ENCODE peak calls at places on chromosomes 12 and 14, in six cellular contexts. One of them, this sample, is unnamed.
A peak's percentile ranks its signal among the peaks of the same experiment; 100 is the strongest.

GRCh38 chr14:68336165-68336564 is 456.7 kb downstream of the ZFP36L1 start:
- DNase-seq in neural progenitor cell: no peak
- DNase-seq in Caco-2: no peak
- DNase-seq in IMR-90: no peak
- DNase-seq in retinal pigment epithelial cell: no peak
- DNase-seq in fibroblast of mammary gland: no peak
- DNase-seq in this sample: no peak

GRCh38 chr14:99351166-99352007 is 79.4 kb upstream of the BCL11B start:
- DNase-seq in neural progenitor cell: no peak
- DNase-seq in Caco-2: no peak
- DNase-seq in IMR-90: no peak
- DNase-seq in retinal pigment epithelial cell: no peak
- DNase-seq in fibroblast of mammary gland: no peak
- DNase-seq in this sample: no peak

GRCh38 chr14:70339039-70339438 is 20.4 kb downstream of the COX16 start:
- DNase-seq in neural progenitor cell: no peak
- DNase-seq in Caco-2: no peak
- DNase-seq in IMR-90: no peak
- DNase-seq in retinal pigment epithelial cell: no peak
- DNase-seq in fibroblast of mammary gland: no peak
- DNase-seq in this sample: no peak

GRCh38 chr12:52964556-52965336 is 15.8 kb downstream of the KRT18 start:
- DNase-seq in neural progenitor cell: peak; percentile 57
- DNase-seq in Caco-2: no peak
- DNase-seq in IMR-90: no peak
- DNase-seq in retinal pigment epithelial cell: no peak
- DNase-seq in fibroblast of mammary gland: no peak
- DNase-seq in this sample: peak; percentile 68

GRCh38 chr14:31785574-31785973 is 224.4 kb downstream of the NUBPL start:
- DNase-seq in neural progenitor cell: no peak
- DNase-seq in Caco-2: no peak
- DNase-seq in IMR-90: no peak
- DNase-seq in retinal pigment epithelial cell: no peak
- DNase-seq in fibroblast of mammary gland: no peak
- DNase-seq in this sample: no peak

GRCh38 chr12:52942914-52943207 is 6.1 kb upstream of the KRT18 start:
- DNase-seq in neural progenitor cell: peak; percentile 60
- DNase-seq in Caco-2: no peak
- DNase-seq in IMR-90: no peak
- DNase-seq in retinal pigment epithelial cell: no peak
- DNase-seq in fibroblast of mammary gland: no peak
- DNase-seq in this sample: no peak

GRCh38 chr12:81128930-81129554 is 51.2 kb downstream of the ACSS3 start:
- DNase-seq in neural progenitor cell: peak; percentile 61
- DNase-seq in Caco-2: peak; percentile 58
- DNase-seq in IMR-90: peak; percentile 43
- DNase-seq in retinal pigment epithelial cell: no peak
- DNase-seq in fibroblast of mammary gland: peak; percentile 60
- DNase-seq in this sample: peak; percentile 43

GRCh38 chr14:93536945-93537344 is 106.2 kb downstream of the UNC79 start:
- DNase-seq in neural progenitor cell: peak; percentile 68
- DNase-seq in Caco-2: no peak
- DNase-seq in IMR-90: no peak
- DNase-seq in retinal pigment epithelial cell: no peak
- DNase-seq in fibroblast of mammary gland: peak; percentile 31
- DNase-seq in this sample: peak; percentile 19

GRCh38 chr12:124992874-124993567 is 424 bp upstream of the BRI3BP start:
- DNase-seq in neural progenitor cell: peak; percentile 85
- DNase-seq in Caco-2: peak; percentile 89
- DNase-seq in IMR-90: peak; percentile 24
- DNase-seq in retinal pigment epithelial cell: no peak
- DNase-seq in fibroblast of mammary gland: peak; percentile 36
- DNase-seq in this sample: peak; percentile 49

GRCh38 chr12:54003625-54004024 is 3.7 kb downstream of the HOXC9 start:
- DNase-seq in neural progenitor cell: no peak
- DNase-seq in Caco-2: no peak
- DNase-seq in IMR-90: no peak
- DNase-seq in retinal pigment epithelial cell: no peak
- DNase-seq in fibroblast of mammary gland: no peak
- DNase-seq in this sample: no peak

GRCh38 chr12:106139422-106140141 is 828 bp upstream of the NUAK1 start:
- DNase-seq in neural progenitor cell: peak; percentile 93
- DNase-seq in Caco-2: peak; percentile 73
- DNase-seq in IMR-90: peak; percentile 66
- DNase-seq in retinal pigment epithelial cell: peak; percentile 66
- DNase-seq in fibroblast of mammary gland: peak; percentile 54
- DNase-seq in this sample: peak; percentile 80

GRCh38 chr14:101789222-101789621 is 27.7 kb downstream of the PPP2R5C start:
- DNase-seq in neural progenitor cell: no peak
- DNase-seq in Caco-2: no peak
- DNase-seq in IMR-90: no peak
- DNase-seq in retinal pigment epithelial cell: no peak
- DNase-seq in fibroblast of mammary gland: no peak
- DNase-seq in this sample: no peak

GRCh38 chr12:89216141-89216952 is 136.0 kb downstream of the DUSP6 start:
- DNase-seq in neural progenitor cell: no peak
- DNase-seq in Caco-2: no peak
- DNase-seq in IMR-90: no peak
- DNase-seq in retinal pigment epithelial cell: no peak
- DNase-seq in fibroblast of mammary gland: no peak
- DNase-seq in this sample: no peak

GRCh38 chr12:91133871-91134270 is 22.6 kb upstream of the LUM start:
- DNase-seq in neural progenitor cell: no peak
- DNase-seq in Caco-2: no peak
- DNase-seq in IMR-90: peak; percentile 91
- DNase-seq in retinal pigment epithelial cell: no peak
- DNase-seq in fibroblast of mammary gland: peak; percentile 88
- DNase-seq in this sample: peak; percentile 91

GRCh38 chr14:50678163-50678562 is 10.1 kb upstream of the SAV1 start:
- DNase-seq in neural progenitor cell: no peak
- DNase-seq in Caco-2: no peak
- DNase-seq in IMR-90: no peak
- DNase-seq in retinal pigment epithelial cell: no peak
- DNase-seq in fibroblast of mammary gland: no peak
- DNase-seq in this sample: no peak

GRCh38 chr14:68263563-68264350 is 444.2 kb downstream of the RAD51B start:
- DNase-seq in neural progenitor cell: no peak
- DNase-seq in Caco-2: no peak
- DNase-seq in IMR-90: peak; percentile 53
- DNase-seq in retinal pigment epithelial cell: no peak
- DNase-seq in fibroblast of mammary gland: peak; percentile 67
- DNase-seq in this sample: peak; percentile 51

GRCh38 chr14:95290769-95291440 is 28.8 kb downstream of the CLMN start:
- DNase-seq in neural progenitor cell: no peak
- DNase-seq in Caco-2: no peak
- DNase-seq in IMR-90: no peak
- DNase-seq in retinal pigment epithelial cell: no peak
- DNase-seq in fibroblast of mammary gland: no peak
- DNase-seq in this sample: no peak

GRCh38 chr12:44076892-44077291 is 241.0 kb downstream of the TMEM117 start:
- DNase-seq in neural progenitor cell: no peak
- DNase-seq in Caco-2: no peak
- DNase-seq in IMR-90: no peak
- DNase-seq in retinal pigment epithelial cell: peak; percentile 82
- DNase-seq in fibroblast of mammary gland: no peak
- DNase-seq in this sample: no peak

GRCh38 chr12:49866859-49867579 is 24.1 kb upstream of the BCDIN3D start:
- DNase-seq in neural progenitor cell: peak; percentile 79
- DNase-seq in Caco-2: peak; percentile 93
- DNase-seq in IMR-90: peak; percentile 46
- DNase-seq in retinal pigment epithelial cell: no peak
- DNase-seq in fibroblast of mammary gland: peak; percentile 50
- DNase-seq in this sample: peak; percentile 70

GRCh38 chr12:59973515-59973914 is 377.7 kb downstream of the SLC16A7 start:
- DNase-seq in neural progenitor cell: no peak
- DNase-seq in Caco-2: no peak
- DNase-seq in IMR-90: peak; percentile 75
- DNase-seq in retinal pigment epithelial cell: peak; percentile 76
- DNase-seq in fibroblast of mammary gland: peak; percentile 62
- DNase-seq in this sample: peak; percentile 53

GRCh38 chr14:99318091-99318958 is 46.3 kb upstream of the BCL11B start:
- DNase-seq in neural progenitor cell: no peak
- DNase-seq in Caco-2: no peak
- DNase-seq in IMR-90: no peak
- DNase-seq in retinal pigment epithelial cell: no peak
- DNase-seq in fibroblast of mammary gland: no peak
- DNase-seq in this sample: no peak

GRCh38 chr12:92110083-92110640 is 35.5 kb downstream of the BTG1 start:
- DNase-seq in neural progenitor cell: no peak
- DNase-seq in Caco-2: no peak
- DNase-seq in IMR-90: no peak
- DNase-seq in retinal pigment epithelial cell: no peak
- DNase-seq in fibroblast of mammary gland: no peak
- DNase-seq in this sample: no peak

GRCh38 chr12:116780942-116781341 is 42.8 kb downstream of the RNFT2 start:
- DNase-seq in neural progenitor cell: no peak
- DNase-seq in Caco-2: no peak
- DNase-seq in IMR-90: no peak
- DNase-seq in retinal pigment epithelial cell: no peak
- DNase-seq in fibroblast of mammary gland: no peak
- DNase-seq in this sample: no peak

DNA sequence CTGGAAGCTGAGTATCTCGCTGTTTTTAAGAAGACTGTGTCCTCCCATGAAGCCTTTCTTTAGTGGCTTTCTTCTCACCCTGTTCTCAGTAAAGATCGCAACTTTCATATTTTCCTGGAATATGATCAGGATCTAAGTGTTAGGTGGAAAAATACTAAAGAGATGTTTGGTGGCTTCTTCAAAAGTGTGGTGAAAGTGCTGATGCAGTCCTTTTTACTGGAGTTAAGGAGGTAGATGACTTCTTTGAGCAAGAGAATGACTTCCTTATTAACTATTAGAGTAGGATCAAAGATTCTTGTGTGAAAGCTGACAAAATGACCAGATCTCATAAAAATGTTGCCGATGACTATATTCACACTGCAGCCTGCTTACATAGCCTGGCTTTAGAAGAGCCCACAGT is 141.6 kb downstream of the SLC5A8 start:
- DNase-seq in neural progenitor cell: no peak
- DNase-seq in Caco-2: no peak
- DNase-seq in IMR-90: no peak
- DNase-seq in retinal pigment epithelial cell: no peak
- DNase-seq in fibroblast of mammary gland: no peak
- DNase-seq in this sample: no peak
- H3K4me3 ChIP-seq in neural progenitor cell: no peak overlapping the region
- H3K4me3 ChIP-seq in Caco-2: no peak overlapping the region
- H3K4me3 ChIP-seq in IMR-90: no peak overlapping the region
- H3K4me3 ChIP-seq in retinal pigment epithelial cell: no peak overlapping the region
- H3K4me3 ChIP-seq in fibroblast of mammary gland: no peak overlapping the region
- H3K4me3 ChIP-seq in this sample: no peak overlapping the region

GRCh38 chr12:110780448-110780847 is 37.8 kb upstream of the PPP1CC start:
- DNase-seq in neural progenitor cell: no peak
- DNase-seq in Caco-2: no peak
- DNase-seq in IMR-90: no peak
- DNase-seq in retinal pigment epithelial cell: no peak
- DNase-seq in fibroblast of mammary gland: no peak
- DNase-seq in this sample: no peak

GRCh38 chr12:110775997-110776396 is 33.3 kb upstream of the PPP1CC start:
- DNase-seq in neural progenitor cell: no peak
- DNase-seq in Caco-2: no peak
- DNase-seq in IMR-90: no peak
- DNase-seq in retinal pigment epithelial cell: no peak
- DNase-seq in fibroblast of mammary gland: no peak
- DNase-seq in this sample: no peak

GRCh38 chr12:110782068-110782467 is 39.4 kb upstream of the PPP1CC start:
- DNase-seq in neural progenitor cell: no peak
- DNase-seq in Caco-2: no peak
- DNase-seq in IMR-90: no peak
- DNase-seq in retinal pigment epithelial cell: no peak
- DNase-seq in fibroblast of mammary gland: no peak
- DNase-seq in this sample: no peak

GRCh38 chr12:110776410-110776809 is 33.7 kb upstream of the PPP1CC start:
- DNase-seq in neural progenitor cell: no peak
- DNase-seq in Caco-2: no peak
- DNase-seq in IMR-90: no peak
- DNase-seq in retinal pigment epithelial cell: no peak
- DNase-seq in fibroblast of mammary gland: no peak
- DNase-seq in this sample: no peak

DNA sequence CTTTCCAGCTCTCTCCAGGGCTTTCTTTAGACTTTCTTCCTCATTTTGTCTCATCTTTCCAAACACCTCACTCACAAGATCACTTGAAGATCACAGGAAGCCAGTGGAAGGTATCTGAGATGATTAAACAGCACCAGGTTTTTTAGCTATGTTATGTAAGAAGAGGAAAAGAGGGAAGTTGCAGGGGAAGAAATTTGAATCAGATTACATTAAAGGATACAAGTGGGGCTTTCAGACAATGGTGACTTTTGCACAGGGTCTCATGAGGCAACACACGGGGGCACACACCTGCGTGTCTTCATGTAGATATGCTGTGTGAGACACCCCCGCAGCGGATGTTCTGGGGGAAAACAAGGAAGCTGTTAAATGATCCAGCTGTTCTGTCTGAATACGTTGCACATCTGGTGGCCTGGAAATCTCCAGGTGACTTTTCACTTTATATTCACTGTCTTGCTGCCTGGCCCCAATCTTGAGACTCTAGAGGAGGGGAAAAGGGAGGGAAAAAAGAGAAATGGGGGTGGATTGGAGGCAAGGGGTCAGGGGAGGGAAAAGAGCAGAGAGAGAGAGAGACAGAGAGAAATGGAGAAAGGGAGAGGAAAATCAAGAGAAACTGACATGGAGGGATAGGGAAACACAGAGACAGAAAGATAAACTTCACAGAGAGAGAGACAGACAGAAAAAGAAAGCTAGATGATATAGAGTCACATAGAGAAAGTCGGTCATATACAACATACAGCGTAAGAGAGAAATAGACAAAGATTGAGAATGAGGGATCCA is 36.3 kb upstream of the PPP1CC start:
- DNase-seq in neural progenitor cell: no peak
- DNase-seq in Caco-2: no peak
- DNase-seq in IMR-90: no peak
- DNase-seq in retinal pigment epithelial cell: no peak
- DNase-seq in fibroblast of mammary gland: no peak
- DNase-seq in this sample: no peak
- TF ChIP-seq CTCF in neural progenitor cell: no peak
- TF ChIP-seq CTCF in Caco-2: no peak
- TF ChIP-seq CTCF in IMR-90: no peak
- TF ChIP-seq CTCF in retinal pigment epithelial cell: no peak
- TF ChIP-seq CTCF in fibroblast of mammary gland: no peak
- TF ChIP-seq CTCF in this sample: no peak

DNA sequence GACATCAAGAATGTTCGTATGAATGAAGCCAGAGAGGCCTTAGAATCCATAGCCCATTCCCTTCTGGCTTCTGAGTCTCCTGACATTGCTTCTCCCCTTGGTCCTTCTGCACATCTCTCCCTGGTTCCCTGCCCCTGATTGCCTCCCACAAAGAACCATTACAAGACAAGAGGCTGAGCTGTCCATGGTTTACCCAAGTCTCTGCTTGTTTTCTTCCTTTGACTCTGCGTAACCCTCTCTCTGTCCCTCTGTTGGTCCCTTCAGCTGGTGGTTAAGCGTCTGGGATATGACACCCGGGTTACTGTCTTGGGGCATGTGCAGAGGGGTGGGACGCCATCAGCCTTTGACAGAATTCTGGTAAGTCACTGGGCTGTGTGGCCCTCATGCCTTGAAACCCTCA is 15.9 kb downstream of the PFKM start:
- DNase-seq in neural progenitor cell: no peak
- DNase-seq in Caco-2: no peak
- DNase-seq in IMR-90: no peak
- DNase-seq in retinal pigment epithelial cell: no peak
- DNase-seq in fibroblast of mammary gland: no peak
- DNase-seq in this sample: no peak
- H3K4me3 ChIP-seq in neural progenitor cell: no peak overlapping the region
- H3K4me3 ChIP-seq in Caco-2: no peak overlapping the region
- H3K4me3 ChIP-seq in IMR-90: no peak overlapping the region
- H3K4me3 ChIP-seq in retinal pigment epithelial cell: no peak overlapping the region
- H3K4me3 ChIP-seq in fibroblast of mammary gland: no peak overlapping the region
- H3K4me3 ChIP-seq in this sample: no peak overlapping the region

GRCh38 chr14:53325176-53325806 is 172.2 kb upstream of the DDHD1 start:
- DNase-seq in neural progenitor cell: peak; percentile 38
- DNase-seq in Caco-2: no peak
- DNase-seq in IMR-90: peak; percentile 21
- DNase-seq in retinal pigment epithelial cell: no peak
- DNase-seq in fibroblast of mammary gland: peak; percentile 25
- DNase-seq in this sample: peak; percentile 16
- TF ChIP-seq CTCF in neural progenitor cell: peak; percentile 67
- TF ChIP-seq CTCF in Caco-2: peak; percentile 21
- TF ChIP-seq CTCF in IMR-90: peak; percentile 45
- TF ChIP-seq CTCF in retinal pigment epithelial cell: peak; percentile 52
- TF ChIP-seq CTCF in fibroblast of mammary gland: peak; percentile 43
- TF ChIP-seq CTCF in this sample: peak; percentile 44

This sample was measured in fibroblast of villous mesenchyme.